ENCODE peak calls at places on chromosome 20, in four cellular contexts. S, R, D and H are unnamed samples.

GRCh38 chr20:19847383-19847782 is 89.3 kb downstream of the RIN2 start:
- DNase-seq in D (no peak), R (no peak), S (no peak), H (no peak)

GRCh38 chr20:22728146-22728745 is 143.9 kb upstream of the FOXA2 start:
- DNase-seq in S (no peak), R (no peak), D (no peak), H (no peak)

GRCh38 chr20:19688031-19688806 is 69.8 kb upstream of the RIN2 start:
- DNase-seq in D (peak; percentile 94), R (peak; percentile 56), S (peak; percentile 68), H (peak; percentile 78)

GRCh38 chr20:41352106-41352505 is 11.5 kb downstream of the LPIN3 start:
- DNase-seq in S (no peak), R (no peak), D (no peak), H (no peak)

GRCh38 chr20:29689411-29690225 is 1567.8 kb upstream of the DEFB115 start:
- DNase-seq in R (peak; percentile 26), S (peak; percentile 40), D (peak; percentile 42), H (peak; percentile 32)

GRCh38 chr20:51388227-51388626 is 154.3 kb downstream of the NFATC2 start:
- DNase-seq in D (peak; percentile 89), S (no peak), R (no peak), H (no peak)

GRCh38 chr20:2984956-2985661 is 58.3 kb upstream of the GNRH2 start:
- DNase-seq in R (no peak), D (peak; percentile 83), S (no peak), H (no peak)

GRCh38 chr20:3560162-3560561 is 89.3 kb downstream of the ATRN start:
- DNase-seq in R (no peak), S (no peak), D (no peak), H (no peak)

GRCh38 chr20:3192226-3193015 is 12.1 kb downstream of the DDRGK1 start:
- DNase-seq in S (no peak), R (no peak), D (no peak), H (peak; percentile 35)

GRCh38 chr20:3795511-3796468 is at the start of gene CDC25B:
- DNase-seq in R (peak; percentile 90), S (peak; percentile 93), D (peak; percentile 97), H (peak; percentile 96)

GRCh38 chr20:12966468-12967085 is 42.2 kb upstream of the SPTLC3 start:
- DNase-seq in S (no peak), R (no peak), D (peak; percentile 71), H (no peak)

GRCh38 chr20:10922941-10923340 is 249.1 kb upstream of the JAG1 start:
- DNase-seq in R (no peak), D (peak; percentile 80), S (no peak), H (no peak)

GRCh38 chr20:43731469-43731868 is 4.7 kb upstream of the GTSF1L start:
- DNase-seq in R (no peak), S (no peak), D (peak; percentile 72), H (no peak)

GRCh38 chr20:49541733-49542513 is 26.0 kb downstream of the PTGIS start:
- DNase-seq in R (peak; percentile 52), D (peak; percentile 84), S (peak; percentile 51), H (peak; percentile 67)

GRCh38 chr20:8082025-8082424 is 50.0 kb upstream of the PLCB1 start:
- DNase-seq in D (peak; percentile 38), S (no peak), R (no peak), H (no peak)

GRCh38 chr20:46652699-46653098 is 1.4 kb upstream of the SLC13A3 start:
- DNase-seq in R (no peak), D (peak; percentile 4), S (no peak), H (no peak)

GRCh38 chr20:14360386-14360785 is 23.0 kb upstream of the FLRT3 start:
- DNase-seq in R (no peak), S (no peak), D (peak; percentile 16), H (no peak)

GRCh38 chr20:51043811-51044210 is 20.9 kb upstream of the KCNG1 start:
- DNase-seq in D (peak; percentile 79), S (no peak), R (no peak), H (no peak)

GRCh38 chr20:19129306-19129705 is 83.1 kb upstream of the SLC24A3 start:
- DNase-seq in S (no peak), D (no peak), R (no peak), H (no peak)

GRCh38 chr20:48492188-48493070 is 335.4 kb downstream of the PREX1 start:
- DNase-seq in D (no peak), S (no peak), R (no peak), H (no peak)

GRCh38 chr20:37522258-37523011 is 1.4 kb downstream of the NNAT start:
- DNase-seq in D (no peak), S (peak; percentile 64), R (no peak), H (peak; percentile 82)

GRCh38 chr20:24109537-24109936 is 121.0 kb upstream of the GGTLC1 start:
- DNase-seq in R (no peak), S (no peak), D (no peak), H (no peak)

GRCh38 chr20:46621492-46621891 is 29.8 kb downstream of the SLC13A3 start:
- DNase-seq in R (no peak), S (no peak), D (peak; percentile 47), H (no peak)

GRCh38 chr20:19928379-19929360 is 88.5 kb upstream of the NAA20 start:
- DNase-seq in S (no peak), R (peak; percentile 61), D (no peak), H (peak; percentile 83)

GRCh38 chr20:36836591-36837329 is 39.2 kb upstream of the TLDC2 start:
- DNase-seq in S (peak; percentile 50), D (peak; percentile 63), R (peak; percentile 65), H (peak; percentile 79)

GRCh38 chr20:8608470-8608869 is 460.4 kb upstream of the PLCB4 start:
- DNase-seq in S (no peak), D (peak; percentile 39), R (no peak), H (no peak)

GRCh38 chr20:48826064-48826463 is 1.7 kb downstream of the PREX1 start:
- DNase-seq in D (no peak), R (no peak), S (no peak), H (no peak)

GRCh38 chr20:6277661-6278060 is 154.8 kb upstream of the FERMT1 start:
- DNase-seq in S (no peak), D (no peak), R (no peak), H (no peak)

GRCh38 chr20:14711681-14712080 is 374.3 kb upstream of the FLRT3 start:
- DNase-seq in D (peak; percentile 13), R (no peak), S (no peak), H (no peak)

GRCh38 chr20:32764000-32764960 is 2.1 kb downstream of the DNMT3B start:
- DNase-seq in R (no peak), D (no peak), S (no peak), H (no peak)

DNA sequence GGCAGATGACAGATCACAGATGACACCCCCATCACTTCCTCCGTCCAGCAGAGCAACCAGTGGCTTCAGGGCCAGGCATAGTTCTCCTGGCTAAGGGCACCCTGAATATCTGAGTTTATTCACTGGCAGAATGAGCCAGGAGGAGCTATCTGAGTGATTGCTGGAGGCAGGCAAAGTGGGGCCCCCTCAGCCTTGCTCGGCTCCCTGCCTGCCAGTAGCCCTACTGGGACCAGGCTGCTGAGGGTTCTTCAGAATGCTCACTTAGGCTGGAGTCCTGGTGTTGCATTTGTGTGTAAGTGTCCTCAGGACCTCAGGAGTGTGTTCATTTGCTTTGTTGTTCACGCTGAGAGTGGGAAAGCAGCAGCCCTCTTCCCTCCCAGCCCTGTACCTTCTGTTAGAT is 31.2 kb downstream of the CHMP4B start:
- DNase-seq in R (no peak), S (no peak), D (no peak), H (peak; percentile 51)
- H3K4me1 ChIP-seq in R (peaks cover 46% of the 10 kb centered on the region), S (peaks cover 27% of the 10 kb centered on the region), D (peaks cover 23% of the 10 kb centered on the region), H (peaks cover 82% of the 10 kb centered on the region)

DNA sequence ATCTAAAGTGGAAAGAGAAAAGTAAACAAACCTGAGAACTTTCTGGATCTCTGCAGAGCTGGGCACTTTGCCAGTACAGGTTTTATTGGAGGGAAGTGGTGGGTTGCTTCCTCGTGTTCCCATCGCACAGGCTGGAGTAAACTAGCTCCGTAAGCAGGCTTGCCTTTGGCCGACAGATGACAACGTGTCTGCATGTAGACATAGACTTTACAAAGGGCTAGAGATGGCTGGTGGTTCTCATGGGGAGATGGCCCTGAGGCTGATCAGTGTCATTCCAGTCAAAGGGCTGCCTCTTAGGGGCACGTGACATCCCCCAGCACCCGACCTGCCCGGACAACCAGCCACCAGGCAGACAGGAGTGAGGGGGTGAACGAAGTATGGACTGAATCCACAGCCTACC is 98.8 kb downstream of the YTHDF1 start:
- DNase-seq in S (no peak), D (no peak), R (no peak), H (peak; percentile 13)
- H3K4me3 ChIP-seq in S (no peak overlapping the region), D (no peak overlapping the region), R (no peak overlapping the region), H (no peak overlapping the region)

GRCh38 chr20:53737404-53738038 is 143.9 kb upstream of the ZNF217 start:
- DNase-seq in R (no peak), D (peak; percentile 50), S (no peak), H (no peak)
- H3K27me3 ChIP-seq in R (no peaks in the 10 kb centered on the region), D (no peaks in the 10 kb centered on the region), S (no peaks in the 10 kb centered on the region), H (no peaks in the 10 kb centered on the region)

DNA sequence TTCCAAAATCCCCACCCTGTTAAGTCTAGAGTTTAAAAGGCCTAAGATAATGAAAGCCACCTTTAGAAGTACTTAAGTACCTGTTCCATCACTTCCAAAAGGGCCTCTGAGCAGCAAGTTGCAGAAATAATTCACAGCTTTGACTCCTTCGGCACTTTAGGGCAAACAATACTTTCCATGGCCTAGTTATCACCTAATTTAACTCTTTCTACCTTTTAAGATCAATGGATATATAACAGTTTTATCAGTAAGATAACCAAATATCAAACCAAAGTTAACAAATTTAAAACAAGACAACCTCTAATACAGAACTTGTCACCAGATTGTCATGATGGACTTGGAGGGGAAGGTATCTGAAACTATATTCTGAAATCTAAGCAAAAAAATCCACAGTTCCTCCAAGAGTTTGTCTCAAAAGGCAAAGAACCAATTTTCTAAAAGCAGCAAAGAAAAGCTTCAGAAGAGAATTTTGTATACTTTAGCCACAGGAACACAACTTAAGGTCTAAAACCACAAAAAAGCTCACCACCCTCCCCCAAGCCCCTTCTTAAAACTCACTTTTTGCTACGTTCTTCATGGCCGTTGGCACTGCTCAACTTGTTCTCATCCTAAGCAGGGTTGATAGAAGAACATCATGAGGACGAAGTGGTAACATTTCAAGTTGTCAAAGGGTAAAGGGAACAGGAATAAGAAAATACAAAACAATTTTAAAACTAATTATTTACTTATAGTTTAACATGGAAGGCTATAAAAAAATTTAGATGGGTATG is 3.5 kb downstream of the RBM39 start:
- DNase-seq in D (no peak), S (no peak), R (no peak), H (no peak)
- H3K4me1 ChIP-seq in D (peaks cover 63% of the 10 kb centered on the region), S (peaks cover 26% of the 10 kb centered on the region), R (peaks cover 62% of the 10 kb centered on the region), H (peaks cover 72% of the 10 kb centered on the region)

DNA sequence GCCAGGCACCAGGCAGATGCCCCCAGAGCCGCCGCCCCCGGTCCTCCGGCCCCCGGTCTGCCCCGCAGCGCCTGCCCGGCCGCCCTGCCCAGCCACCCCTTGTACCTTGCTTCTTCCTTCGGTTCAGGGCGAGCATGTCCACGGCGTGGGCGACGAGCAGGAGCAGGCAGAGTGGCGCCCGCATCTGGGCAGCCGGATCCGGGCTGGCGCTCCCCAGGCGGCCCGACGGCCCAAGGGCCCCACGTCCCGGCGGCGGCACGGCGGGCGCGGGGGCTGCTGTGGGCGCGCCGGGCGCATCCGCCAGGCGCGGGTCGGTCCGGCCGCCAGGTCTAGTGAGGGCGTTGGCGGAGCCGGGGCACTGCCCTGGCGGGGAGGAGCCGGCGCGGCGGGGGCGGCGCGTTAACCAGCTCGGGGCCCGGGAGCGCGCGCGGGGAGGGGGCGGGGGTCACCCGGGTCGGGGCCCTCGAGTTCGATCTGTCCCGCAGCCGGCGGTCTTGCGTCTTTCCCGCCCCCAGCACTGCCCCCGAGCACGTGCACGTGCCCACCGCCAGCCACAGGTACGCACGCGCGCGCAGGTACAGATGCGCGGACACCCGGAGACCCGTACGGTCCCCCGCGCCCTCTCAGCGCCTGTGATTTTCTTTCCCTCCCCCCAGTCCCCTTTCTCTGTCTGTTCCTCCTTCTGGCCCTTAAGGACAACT is at the start of gene RSPO4:
- DNase-seq in D (peak; percentile 40), S (no peak), R (no peak), H (no peak)
- H3K4me3 ChIP-seq in D (peak within 1 kb of the TSS; percentile 36), S (no peak within 1 kb of the TSS), R (no peak within 1 kb of the TSS), H (peak within 1 kb of the TSS; percentile 36)